ENCODE peak calls at places on chromosomes 11 and 22, in seven cellular contexts. Y, U, D, F, T, M and P are unnamed samples.

GRCh38 chr11:93908689-93909088 is 58.3 kb upstream of the VSTM5 start:
- DNase-seq in Y (peak), U (peak), D (no peak), F (no peak), T (no peak), M (no peak), P (no peak)

GRCh38 chr11:64538501-64538951 is 52.5 kb upstream of the SLC22A12 start:
- DNase-seq in Y (no peak), U (no peak), D (no peak), F (no peak), T (no peak), M (no peak), P (no peak)

GRCh38 chr11:124256076-124256475 is at the start of gene OR8G5:
- DNase-seq in Y (no peak), U (no peak), D (no peak), F (no peak), T (no peak), M (no peak), P (no peak)

GRCh38 chr11:7004482-7004881 is 15.7 kb downstream of the ZNF214 start:
- DNase-seq in Y (peak), U (peak), D (no peak), F (no peak), T (no peak), M (no peak), P (no peak)

GRCh38 chr11:74465291-74465708 is 2.0 kb downstream of the KCNE3 start:
- DNase-seq in Y (no peak), U (no peak), D (no peak), F (no peak), T (no peak), M (no peak), P (no peak)

GRCh38 chr11:70097783-70098182 is 19.7 kb downstream of the ANO1 start:
- DNase-seq in Y (no peak), U (no peak), D (no peak), F (no peak), T (peak), M (no peak), P (no peak)

GRCh38 chr11:25423436-25424184 is 908.3 kb upstream of the ANO3 start:
- DNase-seq in Y (peak), U (peak), D (no peak), F (no peak), T (no peak), M (no peak), P (no peak)

GRCh38 chr11:110715541-110715940 is 3.3 kb upstream of the ARHGAP20 start:
- DNase-seq in Y (peak), U (peak), D (no peak), F (no peak), T (no peak), M (no peak), P (no peak)

DNA sequence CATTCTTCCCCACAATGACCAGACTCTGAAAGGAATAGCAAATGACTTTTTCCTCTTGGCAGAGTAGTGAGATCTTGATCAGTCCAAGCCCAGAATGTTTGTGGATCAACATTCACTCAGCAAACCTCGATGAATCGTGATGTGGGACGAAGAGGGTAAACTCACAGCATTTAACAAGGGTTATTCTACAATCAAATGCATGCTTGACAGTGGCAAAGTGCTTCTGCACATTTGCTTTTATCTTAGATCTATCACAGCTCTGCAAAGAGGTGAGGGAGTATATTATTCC is 31.8 kb downstream of the TMPRSS5 start:
- DNase-seq in Y (peak), U (no peak), D (no peak), F (no peak), T (no peak), M (no peak), P (no peak)
- TF ChIP-seq CTCF in Y (no peak), U (no peak), D (no peak), F (no peak), T (no peak), M (no peak), P (no peak)

DNA sequence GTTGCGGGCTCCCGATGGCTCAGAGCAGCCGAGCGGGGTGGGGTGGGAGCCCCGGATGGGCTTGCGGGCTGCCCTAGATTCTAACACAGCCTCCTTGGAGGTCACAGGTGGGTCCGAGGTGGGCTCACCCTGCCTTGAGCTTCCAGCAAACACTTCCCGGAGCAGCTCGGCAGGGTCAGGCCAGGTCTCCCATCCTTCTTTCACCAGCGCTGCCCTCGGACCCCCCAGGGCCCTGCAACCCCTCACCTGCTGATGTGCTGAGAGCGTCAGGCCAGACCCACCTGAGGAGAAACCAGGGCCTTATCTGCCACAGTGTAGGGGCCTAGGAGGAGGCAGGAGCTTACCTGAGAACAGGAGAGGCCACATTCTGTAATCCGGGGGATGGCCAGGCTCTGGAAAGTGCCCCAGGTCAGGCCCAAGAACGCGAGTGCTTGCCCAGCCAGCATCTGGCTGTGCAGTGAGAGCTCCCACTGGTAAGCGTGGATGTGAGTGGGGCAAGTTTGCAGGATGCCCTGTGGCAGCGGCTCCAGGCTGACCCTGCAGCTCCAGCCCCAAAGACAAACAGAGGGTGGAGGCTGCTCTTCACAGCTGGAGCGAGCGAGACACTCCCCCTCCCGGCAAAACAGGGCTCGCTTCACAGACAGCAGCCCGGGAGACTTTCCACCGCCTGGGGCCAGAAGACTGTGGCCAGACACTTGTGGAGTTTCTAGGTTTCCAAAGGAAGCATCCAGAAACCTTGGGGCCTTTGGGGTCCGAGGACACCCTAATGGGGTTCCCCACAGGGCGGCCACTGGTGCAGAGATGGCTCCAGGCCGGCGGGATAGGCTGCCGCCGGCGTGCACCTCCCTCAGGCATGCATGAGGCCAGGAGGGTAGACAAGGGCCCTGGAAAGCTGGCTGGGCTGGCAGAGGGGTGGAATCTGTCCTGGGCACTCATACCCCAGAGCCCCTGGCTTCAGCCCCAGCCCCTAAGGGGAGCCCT is at the start of gene IL17REL:
- DNase-seq in Y (peak), U (no peak), D (no peak), F (no peak), T (no peak), M (no peak), P (no peak)
- TF ChIP-seq CTCF in Y (no peak), U (no peak), D (peak), F (no peak), T (no peak), M (no peak), P (no peak)

GRCh38 chr11:34593085-34593484 is 27.8 kb upstream of the EHF start:
- DNase-seq in Y (no peak), U (no peak), D (no peak), F (no peak), T (no peak), M (no peak), P (no peak)

GRCh38 chr11:34595391-34595790 is 25.5 kb upstream of the EHF start:
- DNase-seq in Y (no peak), U (peak), D (no peak), F (no peak), T (no peak), M (no peak), P (no peak)

GRCh38 chr11:34595960-34596359 is 24.9 kb upstream of the EHF start:
- DNase-seq in Y (no peak), U (no peak), D (no peak), F (no peak), T (no peak), M (no peak), P (no peak)

GRCh38 chr11:34599406-34599901 is 21.4 kb upstream of the EHF start:
- DNase-seq in Y (peak), U (peak), D (no peak), F (no peak), T (no peak), M (no peak), P (no peak)

GRCh38 chr11:34594603-34595002 is 26.3 kb upstream of the EHF start:
- DNase-seq in Y (no peak), U (peak), D (no peak), F (no peak), T (no peak), M (no peak), P (peak)
- TF ChIP-seq CTCF in Y (no peak), U (no peak), D (no peak), F (no peak), T (no peak), M (no peak), P (no peak)

DNA sequence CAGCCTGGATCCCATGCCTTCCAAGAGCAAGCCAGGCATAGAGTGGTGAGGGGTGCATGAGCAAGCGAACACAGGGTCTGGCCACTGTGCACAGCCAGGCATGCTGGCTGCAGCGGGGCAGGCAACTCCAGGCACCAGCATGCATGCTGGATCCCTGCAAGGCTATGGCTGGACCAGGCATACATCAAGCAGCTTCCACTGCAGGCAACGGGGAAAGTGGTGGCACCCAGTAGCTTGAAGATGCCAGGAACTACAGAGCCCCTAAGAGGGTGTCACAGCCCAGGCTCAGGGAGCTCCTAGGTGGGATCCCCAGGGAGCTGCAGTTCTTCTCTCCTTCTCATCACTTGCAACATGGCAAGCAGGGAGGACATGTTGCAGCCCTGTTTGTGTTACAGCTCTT is 45.2 kb downstream of the CHST1 start:
- DNase-seq in Y (no peak), U (no peak), D (no peak), F (no peak), T (no peak), M (no peak), P (peak)
- TF ChIP-seq CTCF in Y (no peak), U (no peak), D (no peak), F (no peak), T (no peak), M (no peak), P (no peak)

GRCh38 chr11:130381317-130381716 is 47.1 kb downstream of the ADAMTS8 start:
- DNase-seq in Y (no peak), U (no peak), D (peak), F (no peak), T (no peak), M (no peak), P (no peak)
- TF ChIP-seq CTCF in Y (no peak), U (no peak), D (peak), F (no peak), T (no peak), M (no peak), P (no peak)

DNA sequence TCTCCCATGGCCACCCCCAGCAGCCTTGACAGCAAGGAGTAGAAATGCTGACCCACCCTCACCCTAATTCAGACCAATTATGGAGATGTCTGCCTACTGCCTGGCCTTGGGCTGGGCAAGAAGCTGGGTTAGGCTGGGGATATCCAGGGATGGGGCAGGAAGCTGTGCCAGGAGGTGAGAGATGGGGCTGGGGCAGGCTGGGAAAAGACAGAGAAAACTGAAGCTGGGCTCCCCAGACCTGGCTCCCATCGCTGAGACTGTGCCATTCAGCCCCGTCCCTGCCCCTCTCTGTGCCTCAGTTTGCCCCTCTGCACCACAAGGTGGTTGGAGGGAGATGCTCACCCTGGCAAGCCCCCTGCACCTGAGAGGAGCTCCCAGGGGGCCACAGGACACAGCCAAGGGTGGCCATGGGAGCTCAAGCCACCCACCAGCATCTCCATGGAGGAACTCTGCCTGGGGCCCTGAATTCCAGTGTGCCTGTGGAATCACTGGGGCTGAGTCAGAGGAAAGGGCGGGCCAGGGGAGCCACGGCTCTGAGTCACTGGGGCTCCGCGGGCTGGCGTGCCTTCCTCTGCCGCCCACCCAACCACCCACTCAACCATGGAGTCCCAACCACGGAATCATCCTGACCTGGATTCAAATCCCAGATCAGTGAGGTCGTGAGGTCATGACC is 6.0 kb upstream of the CARD10 start:
- DNase-seq in Y (peak), U (peak), D (no peak), F (no peak), T (no peak), M (no peak), P (no peak)
- TF ChIP-seq CTCF in Y (no peak), U (no peak), D (no peak), F (no peak), T (no peak), M (no peak), P (no peak)

GRCh38 chr11:14420223-14420622 is 61.2 kb upstream of the RRAS2 start:
- DNase-seq in Y (no peak), U (no peak), D (no peak), F (no peak), T (no peak), M (no peak), P (no peak)

GRCh38 chr11:14417186-14417585 is 58.2 kb upstream of the RRAS2 start:
- DNase-seq in Y (peak), U (peak), D (no peak), F (no peak), T (no peak), M (no peak), P (no peak)

GRCh38 chr11:14417975-14418374 is 59.0 kb upstream of the RRAS2 start:
- DNase-seq in Y (peak), U (peak), D (no peak), F (no peak), T (no peak), M (no peak), P (no peak)

GRCh38 chr11:14422052-14422813 is 63.2 kb upstream of the RRAS2 start:
- DNase-seq in Y (peak), U (peak), D (peak), F (peak), T (peak), M (no peak), P (peak)

DNA sequence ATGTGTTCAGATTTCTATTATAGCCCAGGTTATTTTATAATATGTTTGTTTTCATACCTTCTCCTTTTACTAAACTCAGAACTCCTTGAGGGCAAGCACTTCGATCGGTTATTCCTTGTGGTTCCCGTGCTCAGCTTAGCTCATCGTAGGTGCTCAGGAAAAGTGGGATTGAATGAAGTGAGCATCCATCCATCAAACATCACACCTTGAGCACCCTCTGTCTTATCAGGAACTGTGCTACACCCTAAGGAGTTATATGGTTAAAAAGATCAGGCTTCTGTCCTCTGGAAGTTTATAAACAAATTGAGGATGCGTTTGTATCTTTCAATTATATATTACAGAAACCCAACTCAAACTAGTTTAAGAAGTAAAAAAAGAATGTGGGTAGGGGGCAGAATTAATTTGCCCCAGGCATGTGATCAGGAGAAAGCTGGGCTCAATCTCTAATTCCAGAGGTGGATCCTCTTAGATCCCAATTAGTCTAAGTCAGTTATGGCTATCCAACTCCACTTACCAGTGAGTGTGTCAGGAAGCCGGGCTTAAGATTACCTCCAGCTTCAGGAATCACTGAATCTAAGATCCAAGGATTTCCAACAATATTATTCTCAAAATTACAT is 59.9 kb upstream of the RRAS2 start:
- DNase-seq in Y (no peak), U (peak), D (no peak), F (no peak), T (no peak), M (no peak), P (no peak)
- TF ChIP-seq CTCF in Y (peak), U (peak), D (peak), F (peak), T (no peak), M (no peak), P (no peak)